ENCODE peak calls at places on chromosomes 16 and 17, in five cellular contexts. F is right cardiac atrium, S is lung, Y is NCI-H1105 treated with DMSO at 0.1 percent for 48 hours, X is OCI-LY7. L is an unnamed sample.

GRCh38 chr16:11310997-11311561 is 29.9 kb upstream of the PRM1 start:
- DNase-seq in Y (no peak), F (no peak), S (no peak), X (peak; percentile 93), L (no peak)

GRCh38 chr16:66927918-66928649 is 2.7 kb upstream of the RRAD start:
- DNase-seq in X (no peak), Y (no peak), S (no peak), F (no peak), L (no peak)

GRCh38 chr17:57707892-57708291 is 37.2 kb downstream of the CCDC182 start:
- DNase-seq in X (no peak), F (no peak), Y (no peak), S (peak; percentile 28), L (peak; percentile 31)

GRCh38 chr16:15857779-15858560 is 1.1 kb upstream of the MYH11 start:
- DNase-seq in X (no peak), Y (no peak), F (peak; percentile 55), S (no peak), L (no peak)

GRCh38 chr17:17937958-17938357 is 34.2 kb downstream of the TOM1L2 start:
- DNase-seq in F (no peak), X (no peak), S (no peak), Y (no peak), L (no peak)

GRCh38 chr16:50697881-50698767 is 4.7 kb downstream of the NOD2 start:
- DNase-seq in Y (no peak), S (no peak), X (no peak), F (no peak), L (no peak)

GRCh38 chr16:28009586-28010373 is 53.7 kb downstream of the GSG1L start:
- DNase-seq in F (no peak), S (no peak), X (no peak), Y (no peak), L (no peak)

GRCh38 chr17:40664582-40665333 is at the start of gene KRT222:
- DNase-seq in Y (no peak), X (no peak), S (no peak), F (no peak), L (no peak)

GRCh38 chr16:72811188-72811720 is 236.7 kb downstream of the ZFHX3 start:
- DNase-seq in F (no peak), X (no peak), Y (no peak), S (no peak), L (no peak)

GRCh38 chr17:50534222-50534978 is 1.9 kb downstream of the EPN3 start:
- DNase-seq in X (no peak), S (no peak), F (no peak), Y (no peak), L (no peak)

GRCh38 chr17:21452377-21453143 is 76.4 kb downstream of the KCNJ12 start:
- DNase-seq in S (peak; percentile 43), Y (no peak), X (peak; percentile 5), F (peak; percentile 67), L (no peak)

GRCh38 chr17:18238299-18238698 is 12.9 kb downstream of the LLGL1 start:
- DNase-seq in S (no peak), X (no peak), F (no peak), Y (no peak), L (no peak)

GRCh38 chr16:67939507-67940435 is 3.1 kb upstream of the PSMB10 start:
- DNase-seq in Y (no peak), F (no peak), X (peak; percentile 28), S (no peak), L (no peak)

GRCh38 chr16:3646348-3646920 is 8.1 kb upstream of the DNASE1 start:
- DNase-seq in X (no peak), S (no peak), Y (peak; percentile 51), F (no peak), L (peak; percentile 92)

GRCh38 chr17:80475949-80476876 is at the start of gene NPTX1:
- DNase-seq in S (no peak), F (no peak), Y (peak; percentile 10), X (no peak), L (no peak)

GRCh38 chr17:72724375-72724774 is 368.1 kb downstream of the SLC39A11 start:
- DNase-seq in F (no peak), S (no peak), X (no peak), Y (no peak), L (no peak)

GRCh38 chr17:2085648-2085949 is 30.7 kb downstream of the HIC1 start:
- DNase-seq in F (peak; percentile 79), X (no peak), S (no peak), Y (no peak), L (no peak)

GRCh38 chr17:81057777-81058176 is 22.8 kb downstream of the BAIAP2 start:
- DNase-seq in Y (no peak), X (no peak), S (no peak), F (no peak), L (no peak)

L was measured in NCI-H2029.